ENCODE peak calls at places on chromosomes 13 and 19, in eight cellular contexts. K, G, L, A, Q, P, V and M are unnamed samples. For H3K9me2, the result is how much of the 10 kb centered on the place peaks cover.

GRCh38 chr13:94534171-94534570 is 54.7 kb upstream of the DCT start:
- DNase-seq in K (peak), G (no peak), L (no peak), A (no peak), Q (no peak), P (no peak), V (peak), M (peak)

GRCh38 chr19:49413348-49413747 is 9.9 kb downstream of the PTH2 start:
- DNase-seq in K (no peak), G (no peak), L (no peak), A (no peak), Q (no peak), P (peak), V (no peak), M (no peak)

GRCh38 chr13:114129649-114130062 is 2.8 kb downstream of the RASA3 start:
- DNase-seq in K (no peak), G (no peak), L (no peak), A (no peak), Q (no peak), P (no peak), V (no peak), M (no peak)

GRCh38 chr13:27273658-27274425 is 3.2 kb downstream of the RASL11A start:
- DNase-seq in K (no peak), G (no peak), L (no peak), A (no peak), Q (no peak), P (no peak), V (no peak), M (no peak)

GRCh38 chr19:18029617-18030338 is 21.8 kb downstream of the ARRDC2 start:
- DNase-seq in K (peak), G (peak), L (peak), A (peak), Q (no peak), P (peak), V (no peak), M (peak)

GRCh38 chr19:11224429-11224828 is 15.0 kb upstream of the ANGPTL8 start:
- DNase-seq in K (no peak), G (no peak), L (no peak), A (no peak), Q (no peak), P (no peak), V (no peak), M (no peak)

GRCh38 chr19:38394488-38394887 is 6.0 kb downstream of the SPRED3 start:
- DNase-seq in K (peak), G (no peak), L (peak), A (no peak), Q (peak), P (no peak), V (no peak), M (no peak)

GRCh38 chr13:28349901-28350654 is 144.8 kb downstream of the FLT1 start:
- DNase-seq in K (no peak), G (no peak), L (peak), A (no peak), Q (no peak), P (peak), V (no peak), M (no peak)

GRCh38 chr19:17255150-17255621 is 9.4 kb downstream of the USHBP1 start:
- DNase-seq in K (no peak), G (peak), L (peak), A (no peak), Q (no peak), P (no peak), V (no peak), M (peak)

GRCh38 chr19:1315470-1316166 is 29.9 kb downstream of the EFNA2 start:
- DNase-seq in K (peak), G (peak), L (peak), A (peak), Q (no peak), P (peak), V (peak), M (no peak)

GRCh38 chr13:35879111-35879510 is 252.1 kb downstream of the DCLK1 start:
- DNase-seq in K (no peak), G (no peak), L (no peak), A (no peak), Q (no peak), P (no peak), V (no peak), M (no peak)
- H3K9me2 ChIP-seq in K (under half), G (under half), L (under half), A (under half), Q (under half), P (under half), V (under half), M (under half)

GRCh38 chr19:36409841-36410240 is 8.6 kb downstream of the ZFP82 start:
- DNase-seq in K (no peak), G (no peak), L (peak), A (no peak), Q (no peak), P (no peak), V (no peak), M (no peak)
- H3K9me2 ChIP-seq in K (under half), G (under half), L (under half), A (under half), Q (under half), P (under half), V (under half), M (under half)

GRCh38 chr19:31408460-31409124 is 59.4 kb upstream of the TSHZ3 start:
- DNase-seq in K (peak), G (peak), L (peak), A (no peak), Q (no peak), P (no peak), V (no peak), M (no peak)
- H3K9me2 ChIP-seq in K (under half), G (under half), L (under half), A (under half), Q (under half), P (under half), V (under half), M (under half)

GRCh38 chr13:37914781-37915391 is 45.3 kb upstream of the TRPC4 start:
- DNase-seq in K (peak), G (no peak), L (no peak), A (no peak), Q (no peak), P (no peak), V (no peak), M (no peak)
- H3K9me2 ChIP-seq in K (under half), G (under half), L (under half), A (under half), Q (under half), P (under half), V (under half), M (under half)

DNA sequence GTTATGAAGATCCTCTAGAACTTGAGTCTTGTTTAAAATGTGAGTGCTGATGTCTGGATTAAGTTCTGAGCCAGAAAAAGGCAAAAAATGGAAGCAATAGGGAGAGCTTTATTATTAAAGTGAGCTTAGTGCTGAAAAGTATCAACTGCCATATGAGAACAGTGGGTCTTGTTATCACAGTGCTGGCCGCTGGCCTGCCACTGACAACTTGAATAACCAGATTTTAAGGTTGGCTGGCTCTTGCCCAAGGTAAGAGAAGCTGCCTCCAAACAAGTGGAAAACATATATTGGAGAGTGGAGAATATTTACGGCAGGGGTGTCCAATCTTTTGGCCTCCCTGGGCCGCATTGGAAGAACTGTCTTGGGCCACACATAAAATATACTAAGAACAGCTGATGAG is 33.9 kb downstream of the NUFIP1 start:
- DNase-seq in K (no peak), G (peak), L (no peak), A (no peak), Q (no peak), P (no peak), V (no peak), M (peak)
- H3K9me2 ChIP-seq in K (under half), G (under half), L (under half), A (under half), Q (under half), P (under half), V (under half), M (under half)

DNA sequence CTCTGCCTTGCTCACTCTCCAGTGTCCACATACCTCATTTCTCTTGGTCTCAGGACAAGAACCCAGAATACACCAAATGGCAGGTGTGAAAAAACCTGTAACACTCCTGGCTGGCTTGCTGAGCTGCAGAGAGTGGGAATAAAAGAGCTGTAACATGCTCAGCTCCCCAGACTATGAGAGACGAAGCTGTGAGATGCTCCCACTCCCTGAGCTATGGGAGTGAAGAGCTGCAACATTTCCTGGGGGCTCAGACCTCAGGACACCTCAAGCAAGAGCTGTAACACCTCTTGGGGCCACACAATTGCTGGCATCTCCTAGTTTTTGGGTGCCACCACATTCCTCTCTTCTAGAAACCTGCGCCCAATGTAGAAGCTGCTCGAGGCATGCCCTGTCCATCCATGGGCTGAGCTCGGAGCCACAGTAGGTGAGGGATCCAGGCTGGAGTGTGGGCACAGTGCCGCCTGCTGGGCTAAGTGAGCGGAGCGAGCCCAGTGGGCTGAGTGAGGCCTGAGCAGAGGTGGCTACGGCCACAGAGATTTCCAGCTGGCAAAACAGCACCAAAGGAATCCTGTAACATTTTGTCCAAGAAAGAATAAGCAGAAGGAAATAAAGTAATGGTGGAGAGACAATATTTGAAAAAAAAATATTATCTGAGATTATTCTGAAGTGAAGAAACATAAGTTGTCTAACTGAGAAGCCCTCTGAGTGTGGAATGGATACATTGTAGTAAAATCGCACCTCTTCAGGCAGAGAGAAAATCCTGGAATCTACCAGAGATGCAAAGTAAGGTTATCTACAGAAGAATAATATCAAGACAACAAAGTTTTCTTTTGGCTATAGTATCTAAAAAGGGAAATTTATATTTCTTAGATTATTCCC is 186.2 kb upstream of the PCDH9 start:
- DNase-seq in K (peak), G (peak), L (peak), A (no peak), Q (peak), P (peak), V (peak), M (no peak)
- H3K9me2 ChIP-seq in K (under half), G (under half), L (under half), A (under half), Q (under half), P (under half), V (under half), M (under half)

GRCh38 chr13:40159736-40160135 is 504.3 kb downstream of the COG6 start:
- DNase-seq in K (no peak), G (no peak), L (no peak), A (no peak), Q (no peak), P (no peak), V (no peak), M (no peak)
- H3K9me2 ChIP-seq in K (under half), G (under half), L (under half), A (under half), Q (under half), P (under half), V (under half), M (under half)

GRCh38 chr19:6413291-6413690 is 11.3 kb downstream of the KHSRP start:
- DNase-seq in K (no peak), G (no peak), L (no peak), A (no peak), Q (no peak), P (peak), V (peak), M (no peak)
- H3K9me2 ChIP-seq in K (under half), G (under half), L (under half), A (under half), Q (under half), P (under half), V (under half), M (under half)

GRCh38 chr19:13214036-13214730 is 64.0 kb downstream of the IER2 start:
- DNase-seq in K (no peak), G (no peak), L (no peak), A (no peak), Q (no peak), P (no peak), V (no peak), M (no peak)

GRCh38 chr19:13211426-13212308 is 61.5 kb downstream of the IER2 start:
- DNase-seq in K (no peak), G (no peak), L (no peak), A (no peak), Q (no peak), P (no peak), V (no peak), M (no peak)

GRCh38 chr19:13212759-13213330 is 62.6 kb downstream of the IER2 start:
- DNase-seq in K (peak), G (peak), L (peak), A (peak), Q (peak), P (peak), V (peak), M (peak)

GRCh38 chr19:13210941-13211340 is 60.7 kb downstream of the IER2 start:
- DNase-seq in K (no peak), G (no peak), L (no peak), A (no peak), Q (no peak), P (no peak), V (no peak), M (no peak)

GRCh38 chr19:13215572-13216380 is 65.6 kb downstream of the IER2 start:
- DNase-seq in K (peak), G (peak), L (peak), A (no peak), Q (no peak), P (no peak), V (peak), M (no peak)
- H3K9me2 ChIP-seq in K (under half), G (under half), L (under half), A (under half), Q (under half), P (under half), V (under half), M (under half)

DNA sequence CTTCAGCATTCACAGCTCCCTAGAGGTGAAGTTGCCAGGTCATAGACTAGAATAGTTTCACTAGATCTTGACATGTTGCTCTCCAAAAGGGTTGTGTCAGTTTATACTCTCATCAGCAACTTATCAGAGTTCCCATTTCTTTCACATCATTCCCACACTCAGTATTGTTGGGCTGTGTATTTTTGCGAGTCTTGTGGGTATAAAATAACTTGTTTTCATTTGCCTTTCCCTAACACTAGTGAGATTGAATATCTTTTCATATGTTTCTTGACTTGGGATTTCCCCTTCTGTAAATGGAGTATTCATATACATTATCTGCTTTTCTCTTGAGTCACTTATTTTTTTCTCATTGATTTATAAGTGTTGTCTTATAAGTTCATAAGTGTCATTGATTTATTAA is 55.2 kb upstream of the GPR183 start:
- DNase-seq in K (no peak), G (no peak), L (no peak), A (no peak), Q (no peak), P (no peak), V (no peak), M (no peak)
- H3K9me2 ChIP-seq in K (under half), G (under half), L (under half), A (under half), Q (under half), P (under half), V (under half), M (under half)